ENCODE peak calls at places on chromosomes 12 and 14, in ten cellular contexts. One of them, this sample, is unnamed.

GRCh38 chr12:59317598-59317997 is 278.2 kb upstream of the SLC16A7 start:
- DNase-seq in islet precursor cell: peak
- DNase-seq in D341Med: no peak
- DNase-seq in NB4: no peak
- DNase-seq in stimulated activated CD8-positive, alpha-beta memory T cell treated with anti-CD3 and anti-CD28 coated beads, Interleukin-12 subunit alpha, Interleukin-12 subunit beta, amount 100 ng/mL, for 1 hour: no peak
- DNase-seq in skeletal muscle cell: no peak
- DNase-seq in activated effector memory CD4-positive, alpha-beta T cell treated with Interleukin-2 at 50 U/mL for 16 hours: no peak
- DNase-seq in GM12864: no peak
- DNase-seq in mesothelial cell of epicardium: no peak
- DNase-seq in RWPE2: no peak
- DNase-seq in this sample: no peak

GRCh38 chr12:52055781-52056711 is 4.8 kb downstream of the NR4A1 start:
- DNase-seq in islet precursor cell: no peak
- DNase-seq in D341Med: no peak
- DNase-seq in NB4: no peak
- DNase-seq in stimulated activated CD8-positive, alpha-beta memory T cell treated with anti-CD3 and anti-CD28 coated beads, Interleukin-12 subunit alpha, Interleukin-12 subunit beta, amount 100 ng/mL, for 1 hour: peak
- DNase-seq in skeletal muscle cell: no peak
- DNase-seq in activated effector memory CD4-positive, alpha-beta T cell treated with Interleukin-2 at 50 U/mL for 16 hours: no peak
- DNase-seq in GM12864: no peak
- DNase-seq in mesothelial cell of epicardium: no peak
- DNase-seq in RWPE2: no peak
- DNase-seq in this sample: no peak

GRCh38 chr12:95440401-95440800 is 33.6 kb upstream of the METAP2 start:
- DNase-seq in islet precursor cell: no peak
- DNase-seq in D341Med: no peak
- DNase-seq in NB4: no peak
- DNase-seq in stimulated activated CD8-positive, alpha-beta memory T cell treated with anti-CD3 and anti-CD28 coated beads, Interleukin-12 subunit alpha, Interleukin-12 subunit beta, amount 100 ng/mL, for 1 hour: no peak
- DNase-seq in skeletal muscle cell: no peak
- DNase-seq in activated effector memory CD4-positive, alpha-beta T cell treated with Interleukin-2 at 50 U/mL for 16 hours: no peak
- DNase-seq in GM12864: no peak
- DNase-seq in mesothelial cell of epicardium: no peak
- DNase-seq in RWPE2: no peak
- DNase-seq in this sample: no peak

GRCh38 chr12:12482150-12482761 is 80.4 kb downstream of the DUSP16 start:
- DNase-seq in islet precursor cell: no peak
- DNase-seq in D341Med: no peak
- DNase-seq in NB4: no peak
- DNase-seq in stimulated activated CD8-positive, alpha-beta memory T cell treated with anti-CD3 and anti-CD28 coated beads, Interleukin-12 subunit alpha, Interleukin-12 subunit beta, amount 100 ng/mL, for 1 hour: no peak
- DNase-seq in skeletal muscle cell: no peak
- DNase-seq in activated effector memory CD4-positive, alpha-beta T cell treated with Interleukin-2 at 50 U/mL for 16 hours: no peak
- DNase-seq in GM12864: no peak
- DNase-seq in mesothelial cell of epicardium: no peak
- DNase-seq in RWPE2: no peak
- DNase-seq in this sample: no peak

GRCh38 chr14:51269634-51270033 is 29.6 kb downstream of the TMX1 start:
- DNase-seq in islet precursor cell: no peak
- DNase-seq in D341Med: no peak
- DNase-seq in NB4: no peak
- DNase-seq in stimulated activated CD8-positive, alpha-beta memory T cell treated with anti-CD3 and anti-CD28 coated beads, Interleukin-12 subunit alpha, Interleukin-12 subunit beta, amount 100 ng/mL, for 1 hour: no peak
- DNase-seq in skeletal muscle cell: no peak
- DNase-seq in activated effector memory CD4-positive, alpha-beta T cell treated with Interleukin-2 at 50 U/mL for 16 hours: no peak
- DNase-seq in GM12864: no peak
- DNase-seq in mesothelial cell of epicardium: no peak
- DNase-seq in RWPE2: no peak
- DNase-seq in this sample: no peak

GRCh38 chr14:104367811-104368750 is 211.5 kb upstream of the C14orf180 start:
- DNase-seq in islet precursor cell: no peak
- DNase-seq in D341Med: no peak
- DNase-seq in NB4: no peak
- DNase-seq in stimulated activated CD8-positive, alpha-beta memory T cell treated with anti-CD3 and anti-CD28 coated beads, Interleukin-12 subunit alpha, Interleukin-12 subunit beta, amount 100 ng/mL, for 1 hour: no peak
- DNase-seq in skeletal muscle cell: no peak
- DNase-seq in activated effector memory CD4-positive, alpha-beta T cell treated with Interleukin-2 at 50 U/mL for 16 hours: no peak
- DNase-seq in GM12864: no peak
- DNase-seq in mesothelial cell of epicardium: no peak
- DNase-seq in RWPE2: peak
- DNase-seq in this sample: no peak

GRCh38 chr12:63308701-63309100 is 157.7 kb upstream of the AVPR1A start:
- DNase-seq in islet precursor cell: no peak
- DNase-seq in D341Med: no peak
- DNase-seq in NB4: no peak
- DNase-seq in stimulated activated CD8-positive, alpha-beta memory T cell treated with anti-CD3 and anti-CD28 coated beads, Interleukin-12 subunit alpha, Interleukin-12 subunit beta, amount 100 ng/mL, for 1 hour: no peak
- DNase-seq in skeletal muscle cell: no peak
- DNase-seq in activated effector memory CD4-positive, alpha-beta T cell treated with Interleukin-2 at 50 U/mL for 16 hours: no peak
- DNase-seq in GM12864: no peak
- DNase-seq in mesothelial cell of epicardium: no peak
- DNase-seq in RWPE2: no peak
- DNase-seq in this sample: no peak

GRCh38 chr14:56666716-56667115 is 87.1 kb downstream of the TMEM260 start:
- DNase-seq in islet precursor cell: no peak
- DNase-seq in D341Med: no peak
- DNase-seq in NB4: no peak
- DNase-seq in stimulated activated CD8-positive, alpha-beta memory T cell treated with anti-CD3 and anti-CD28 coated beads, Interleukin-12 subunit alpha, Interleukin-12 subunit beta, amount 100 ng/mL, for 1 hour: no peak
- DNase-seq in skeletal muscle cell: peak
- DNase-seq in activated effector memory CD4-positive, alpha-beta T cell treated with Interleukin-2 at 50 U/mL for 16 hours: no peak
- DNase-seq in GM12864: no peak
- DNase-seq in mesothelial cell of epicardium: no peak
- DNase-seq in RWPE2: no peak
- DNase-seq in this sample: no peak

GRCh38 chr12:98440165-98440581 is 75.2 kb upstream of the TMPO start:
- DNase-seq in islet precursor cell: peak
- DNase-seq in D341Med: no peak
- DNase-seq in NB4: peak
- DNase-seq in stimulated activated CD8-positive, alpha-beta memory T cell treated with anti-CD3 and anti-CD28 coated beads, Interleukin-12 subunit alpha, Interleukin-12 subunit beta, amount 100 ng/mL, for 1 hour: no peak
- DNase-seq in skeletal muscle cell: peak
- DNase-seq in activated effector memory CD4-positive, alpha-beta T cell treated with Interleukin-2 at 50 U/mL for 16 hours: no peak
- DNase-seq in GM12864: no peak
- DNase-seq in mesothelial cell of epicardium: no peak
- DNase-seq in RWPE2: peak
- DNase-seq in this sample: peak

GRCh38 chr14:103880334-103880985 is 33.1 kb upstream of the PPP1R13B start:
- DNase-seq in islet precursor cell: peak
- DNase-seq in D341Med: no peak
- DNase-seq in NB4: no peak
- DNase-seq in stimulated activated CD8-positive, alpha-beta memory T cell treated with anti-CD3 and anti-CD28 coated beads, Interleukin-12 subunit alpha, Interleukin-12 subunit beta, amount 100 ng/mL, for 1 hour: peak
- DNase-seq in skeletal muscle cell: peak
- DNase-seq in activated effector memory CD4-positive, alpha-beta T cell treated with Interleukin-2 at 50 U/mL for 16 hours: peak
- DNase-seq in GM12864: no peak
- DNase-seq in mesothelial cell of epicardium: no peak
- DNase-seq in RWPE2: no peak
- DNase-seq in this sample: peak

GRCh38 chr12:50107416-50108268 is 3.8 kb downstream of the GPD1 start:
- DNase-seq in islet precursor cell: no peak
- DNase-seq in D341Med: no peak
- DNase-seq in NB4: no peak
- DNase-seq in stimulated activated CD8-positive, alpha-beta memory T cell treated with anti-CD3 and anti-CD28 coated beads, Interleukin-12 subunit alpha, Interleukin-12 subunit beta, amount 100 ng/mL, for 1 hour: no peak
- DNase-seq in skeletal muscle cell: no peak
- DNase-seq in activated effector memory CD4-positive, alpha-beta T cell treated with Interleukin-2 at 50 U/mL for 16 hours: no peak
- DNase-seq in GM12864: no peak
- DNase-seq in mesothelial cell of epicardium: no peak
- DNase-seq in RWPE2: no peak
- DNase-seq in this sample: no peak

GRCh38 chr12:128365831-128366231 is 98.9 kb downstream of the TMEM132C start:
- DNase-seq in islet precursor cell: peak
- DNase-seq in D341Med: no peak
- DNase-seq in NB4: peak
- DNase-seq in stimulated activated CD8-positive, alpha-beta memory T cell treated with anti-CD3 and anti-CD28 coated beads, Interleukin-12 subunit alpha, Interleukin-12 subunit beta, amount 100 ng/mL, for 1 hour: no peak
- DNase-seq in skeletal muscle cell: no peak
- DNase-seq in activated effector memory CD4-positive, alpha-beta T cell treated with Interleukin-2 at 50 U/mL for 16 hours: no peak
- DNase-seq in GM12864: no peak
- DNase-seq in mesothelial cell of epicardium: no peak
- DNase-seq in RWPE2: no peak
- DNase-seq in this sample: no peak

GRCh38 chr12:130044991-130045621 is 117.2 kb upstream of the FZD10 start:
- DNase-seq in islet precursor cell: peak
- DNase-seq in D341Med: no peak
- DNase-seq in NB4: peak
- DNase-seq in stimulated activated CD8-positive, alpha-beta memory T cell treated with anti-CD3 and anti-CD28 coated beads, Interleukin-12 subunit alpha, Interleukin-12 subunit beta, amount 100 ng/mL, for 1 hour: no peak
- DNase-seq in skeletal muscle cell: no peak
- DNase-seq in activated effector memory CD4-positive, alpha-beta T cell treated with Interleukin-2 at 50 U/mL for 16 hours: no peak
- DNase-seq in GM12864: no peak
- DNase-seq in mesothelial cell of epicardium: no peak
- DNase-seq in RWPE2: no peak
- DNase-seq in this sample: no peak

GRCh38 chr12:111066744-111067437 is 146.5 kb upstream of the MYL2 start:
- DNase-seq in islet precursor cell: no peak
- DNase-seq in D341Med: no peak
- DNase-seq in NB4: peak
- DNase-seq in stimulated activated CD8-positive, alpha-beta memory T cell treated with anti-CD3 and anti-CD28 coated beads, Interleukin-12 subunit alpha, Interleukin-12 subunit beta, amount 100 ng/mL, for 1 hour: no peak
- DNase-seq in skeletal muscle cell: no peak
- DNase-seq in activated effector memory CD4-positive, alpha-beta T cell treated with Interleukin-2 at 50 U/mL for 16 hours: no peak
- DNase-seq in GM12864: peak
- DNase-seq in mesothelial cell of epicardium: no peak
- DNase-seq in RWPE2: no peak
- DNase-seq in this sample: no peak

GRCh38 chr12:54053625-54054441 is at the start of gene HOXC4:
- DNase-seq in islet precursor cell: peak
- DNase-seq in D341Med: peak
- DNase-seq in NB4: no peak
- DNase-seq in stimulated activated CD8-positive, alpha-beta memory T cell treated with anti-CD3 and anti-CD28 coated beads, Interleukin-12 subunit alpha, Interleukin-12 subunit beta, amount 100 ng/mL, for 1 hour: no peak
- DNase-seq in skeletal muscle cell: no peak
- DNase-seq in activated effector memory CD4-positive, alpha-beta T cell treated with Interleukin-2 at 50 U/mL for 16 hours: no peak
- DNase-seq in GM12864: peak
- DNase-seq in mesothelial cell of epicardium: no peak
- DNase-seq in RWPE2: no peak
- DNase-seq in this sample: no peak

GRCh38 chr14:96574633-96575191 is 72.5 kb downstream of the PAPOLA start:
- DNase-seq in islet precursor cell: no peak
- DNase-seq in D341Med: no peak
- DNase-seq in NB4: no peak
- DNase-seq in stimulated activated CD8-positive, alpha-beta memory T cell treated with anti-CD3 and anti-CD28 coated beads, Interleukin-12 subunit alpha, Interleukin-12 subunit beta, amount 100 ng/mL, for 1 hour: no peak
- DNase-seq in skeletal muscle cell: peak
- DNase-seq in activated effector memory CD4-positive, alpha-beta T cell treated with Interleukin-2 at 50 U/mL for 16 hours: no peak
- DNase-seq in GM12864: no peak
- DNase-seq in mesothelial cell of epicardium: no peak
- DNase-seq in RWPE2: no peak
- DNase-seq in this sample: no peak

GRCh38 chr12:55934773-55935172 is 3.8 kb downstream of the DGKA start:
- DNase-seq in islet precursor cell: no peak
- DNase-seq in D341Med: no peak
- DNase-seq in NB4: no peak
- DNase-seq in stimulated activated CD8-positive, alpha-beta memory T cell treated with anti-CD3 and anti-CD28 coated beads, Interleukin-12 subunit alpha, Interleukin-12 subunit beta, amount 100 ng/mL, for 1 hour: no peak
- DNase-seq in skeletal muscle cell: no peak
- DNase-seq in activated effector memory CD4-positive, alpha-beta T cell treated with Interleukin-2 at 50 U/mL for 16 hours: no peak
- DNase-seq in GM12864: no peak
- DNase-seq in mesothelial cell of epicardium: no peak
- DNase-seq in RWPE2: no peak
- DNase-seq in this sample: no peak

This sample was measured in KG1.